ENCODE peak calls at places on chromosomes 6 and 20, in seven cellular contexts. One of them, this sample, is unnamed.

GRCh38 chr20:58471161-58471834 is 43.9 kb downstream of the APCDD1L start:
- DNase-seq in Daoy: no peak
- DNase-seq in AG08395: no peak
- DNase-seq in activated naive CD8-positive, alpha-beta T cell treated with anti-CD3 and anti-CD28 coated beads, Interleukin-2, amount 50 U/mL, for 24 hours: no peak
- DNase-seq in effector memory CD8-positive, alpha-beta T cell: no peak
- DNase-seq in left ventricle myocardium inferior: peak
- DNase-seq in left colon: peak
- DNase-seq in this sample: no peak

GRCh38 chr6:35385457-35386202 is 43.3 kb downstream of the PPARD start:
- DNase-seq in Daoy: no peak
- DNase-seq in AG08395: peak
- DNase-seq in activated naive CD8-positive, alpha-beta T cell treated with anti-CD3 and anti-CD28 coated beads, Interleukin-2, amount 50 U/mL, for 24 hours: no peak
- DNase-seq in effector memory CD8-positive, alpha-beta T cell: no peak
- DNase-seq in left ventricle myocardium inferior: peak
- DNase-seq in left colon: peak
- DNase-seq in this sample: peak

GRCh38 chr20:41452226-41452625 is 85.6 kb upstream of the EMILIN3 start:
- DNase-seq in Daoy: no peak
- DNase-seq in AG08395: no peak
- DNase-seq in activated naive CD8-positive, alpha-beta T cell treated with anti-CD3 and anti-CD28 coated beads, Interleukin-2, amount 50 U/mL, for 24 hours: no peak
- DNase-seq in effector memory CD8-positive, alpha-beta T cell: no peak
- DNase-seq in left ventricle myocardium inferior: no peak
- DNase-seq in left colon: no peak
- DNase-seq in this sample: no peak

GRCh38 chr20:25187638-25188037 is 7.9 kb upstream of the ENTPD6 start:
- DNase-seq in Daoy: no peak
- DNase-seq in AG08395: no peak
- DNase-seq in activated naive CD8-positive, alpha-beta T cell treated with anti-CD3 and anti-CD28 coated beads, Interleukin-2, amount 50 U/mL, for 24 hours: no peak
- DNase-seq in effector memory CD8-positive, alpha-beta T cell: no peak
- DNase-seq in left ventricle myocardium inferior: no peak
- DNase-seq in left colon: no peak
- DNase-seq in this sample: no peak

GRCh38 chr6:26118999-26119398 is 31.8 kb downstream of the HFE start:
- DNase-seq in Daoy: peak
- DNase-seq in AG08395: no peak
- DNase-seq in activated naive CD8-positive, alpha-beta T cell treated with anti-CD3 and anti-CD28 coated beads, Interleukin-2, amount 50 U/mL, for 24 hours: no peak
- DNase-seq in effector memory CD8-positive, alpha-beta T cell: no peak
- DNase-seq in left ventricle myocardium inferior: no peak
- DNase-seq in left colon: no peak
- DNase-seq in this sample: no peak

GRCh38 chr6:19896580-19897010 is 59.4 kb downstream of the ID4 start:
- DNase-seq in Daoy: no peak
- DNase-seq in AG08395: no peak
- DNase-seq in activated naive CD8-positive, alpha-beta T cell treated with anti-CD3 and anti-CD28 coated beads, Interleukin-2, amount 50 U/mL, for 24 hours: no peak
- DNase-seq in effector memory CD8-positive, alpha-beta T cell: no peak
- DNase-seq in left ventricle myocardium inferior: no peak
- DNase-seq in left colon: no peak
- DNase-seq in this sample: peak

GRCh38 chr20:19073584-19074198 is 138.8 kb upstream of the SLC24A3 start:
- DNase-seq in Daoy: no peak
- DNase-seq in AG08395: no peak
- DNase-seq in activated naive CD8-positive, alpha-beta T cell treated with anti-CD3 and anti-CD28 coated beads, Interleukin-2, amount 50 U/mL, for 24 hours: no peak
- DNase-seq in effector memory CD8-positive, alpha-beta T cell: no peak
- DNase-seq in left ventricle myocardium inferior: no peak
- DNase-seq in left colon: no peak
- DNase-seq in this sample: peak

GRCh38 chr6:22071655-22072054 is 225.2 kb downstream of the PRL start:
- DNase-seq in Daoy: peak
- DNase-seq in AG08395: peak
- DNase-seq in activated naive CD8-positive, alpha-beta T cell treated with anti-CD3 and anti-CD28 coated beads, Interleukin-2, amount 50 U/mL, for 24 hours: no peak
- DNase-seq in effector memory CD8-positive, alpha-beta T cell: no peak
- DNase-seq in left ventricle myocardium inferior: peak
- DNase-seq in left colon: peak
- DNase-seq in this sample: no peak

GRCh38 chr6:30889921-30890645 is 5.8 kb downstream of the DDR1 start:
- DNase-seq in Daoy: no peak
- DNase-seq in AG08395: no peak
- DNase-seq in activated naive CD8-positive, alpha-beta T cell treated with anti-CD3 and anti-CD28 coated beads, Interleukin-2, amount 50 U/mL, for 24 hours: no peak
- DNase-seq in effector memory CD8-positive, alpha-beta T cell: no peak
- DNase-seq in left ventricle myocardium inferior: no peak
- DNase-seq in left colon: peak
- DNase-seq in this sample: no peak

GRCh38 chr20:54431545-54431944 is 43.8 kb upstream of the DOK5 start:
- DNase-seq in Daoy: peak
- DNase-seq in AG08395: no peak
- DNase-seq in activated naive CD8-positive, alpha-beta T cell treated with anti-CD3 and anti-CD28 coated beads, Interleukin-2, amount 50 U/mL, for 24 hours: no peak
- DNase-seq in effector memory CD8-positive, alpha-beta T cell: no peak
- DNase-seq in left ventricle myocardium inferior: no peak
- DNase-seq in left colon: no peak
- DNase-seq in this sample: no peak

GRCh38 chr20:48812600-48813445 is 15.0 kb downstream of the PREX1 start:
- DNase-seq in Daoy: no peak
- DNase-seq in AG08395: no peak
- DNase-seq in activated naive CD8-positive, alpha-beta T cell treated with anti-CD3 and anti-CD28 coated beads, Interleukin-2, amount 50 U/mL, for 24 hours: no peak
- DNase-seq in effector memory CD8-positive, alpha-beta T cell: no peak
- DNase-seq in left ventricle myocardium inferior: no peak
- DNase-seq in left colon: no peak
- DNase-seq in this sample: no peak

GRCh38 chr20:48750941-48751620 is 76.7 kb downstream of the PREX1 start:
- DNase-seq in Daoy: no peak
- DNase-seq in AG08395: no peak
- DNase-seq in activated naive CD8-positive, alpha-beta T cell treated with anti-CD3 and anti-CD28 coated beads, Interleukin-2, amount 50 U/mL, for 24 hours: no peak
- DNase-seq in effector memory CD8-positive, alpha-beta T cell: peak
- DNase-seq in left ventricle myocardium inferior: peak
- DNase-seq in left colon: peak
- DNase-seq in this sample: peak

GRCh38 chr6:75608955-75609533 is 7.4 kb downstream of the SENP6 start:
- DNase-seq in Daoy: no peak
- DNase-seq in AG08395: no peak
- DNase-seq in activated naive CD8-positive, alpha-beta T cell treated with anti-CD3 and anti-CD28 coated beads, Interleukin-2, amount 50 U/mL, for 24 hours: no peak
- DNase-seq in effector memory CD8-positive, alpha-beta T cell: no peak
- DNase-seq in left ventricle myocardium inferior: no peak
- DNase-seq in left colon: no peak
- DNase-seq in this sample: no peak

GRCh38 chr6:42402184-42402583 is 49.5 kb downstream of the TRERF1 start:
- DNase-seq in Daoy: peak
- DNase-seq in AG08395: no peak
- DNase-seq in activated naive CD8-positive, alpha-beta T cell treated with anti-CD3 and anti-CD28 coated beads, Interleukin-2, amount 50 U/mL, for 24 hours: peak
- DNase-seq in effector memory CD8-positive, alpha-beta T cell: no peak
- DNase-seq in left ventricle myocardium inferior: no peak
- DNase-seq in left colon: no peak
- DNase-seq in this sample: no peak

GRCh38 chr6:149990109-149990671 is 26.4 kb downstream of the ULBP1 start:
- DNase-seq in Daoy: no peak
- DNase-seq in AG08395: no peak
- DNase-seq in activated naive CD8-positive, alpha-beta T cell treated with anti-CD3 and anti-CD28 coated beads, Interleukin-2, amount 50 U/mL, for 24 hours: no peak
- DNase-seq in effector memory CD8-positive, alpha-beta T cell: no peak
- DNase-seq in left ventricle myocardium inferior: no peak
- DNase-seq in left colon: no peak
- DNase-seq in this sample: peak

This sample was measured in NCI-H146.